ENCODE peak calls at places on chromosomes 1 and 21, in five cellular contexts. One of them, this sample, is unnamed.

GRCh38 chr1:9317591-9318331 is 25.1 kb downstream of the SPSB1 start:
- DNase-seq in activated gamma-delta T cell treated with Interleukin-2 at 50 U/mL for 16 hours: no peak
- DNase-seq in NCI-H2081: peak; percentile 66
- DNase-seq in thyroid gland: peak; percentile 73
- DNase-seq in HS-5: no peak
- DNase-seq in this sample: no peak

GRCh38 chr1:24286246-24287010 is 32.7 kb upstream of the GRHL3 start:
- DNase-seq in activated gamma-delta T cell treated with Interleukin-2 at 50 U/mL for 16 hours: no peak
- DNase-seq in NCI-H2081: no peak
- DNase-seq in thyroid gland: no peak
- DNase-seq in HS-5: no peak
- DNase-seq in this sample: no peak

GRCh38 chr21:25449950-25450349 is 157.3 kb downstream of the MRPL39 start:
- DNase-seq in activated gamma-delta T cell treated with Interleukin-2 at 50 U/mL for 16 hours: no peak
- DNase-seq in NCI-H2081: no peak
- DNase-seq in thyroid gland: no peak
- DNase-seq in HS-5: no peak
- DNase-seq in this sample: no peak

GRCh38 chr1:41662061-41662655 is 177.7 kb upstream of the EDN2 start:
- DNase-seq in activated gamma-delta T cell treated with Interleukin-2 at 50 U/mL for 16 hours: peak; percentile 62
- DNase-seq in NCI-H2081: no peak
- DNase-seq in thyroid gland: peak; percentile 72
- DNase-seq in HS-5: no peak
- DNase-seq in this sample: no peak

GRCh38 chr1:95916616-95917015 is 682.6 kb downstream of the RWDD3 start:
- DNase-seq in activated gamma-delta T cell treated with Interleukin-2 at 50 U/mL for 16 hours: no peak
- DNase-seq in NCI-H2081: peak; percentile 3
- DNase-seq in thyroid gland: no peak
- DNase-seq in HS-5: no peak
- DNase-seq in this sample: no peak

GRCh38 chr1:211483896-211484612 is 7.9 kb downstream of the RD3 start:
- DNase-seq in activated gamma-delta T cell treated with Interleukin-2 at 50 U/mL for 16 hours: no peak
- DNase-seq in NCI-H2081: no peak
- DNase-seq in thyroid gland: no peak
- DNase-seq in HS-5: no peak
- DNase-seq in this sample: no peak

GRCh38 chr1:13651279-13651678 is 48.7 kb upstream of the PRDM2 start:
- DNase-seq in activated gamma-delta T cell treated with Interleukin-2 at 50 U/mL for 16 hours: no peak
- DNase-seq in NCI-H2081: no peak
- DNase-seq in thyroid gland: no peak
- DNase-seq in HS-5: no peak
- DNase-seq in this sample: no peak

GRCh38 chr1:39625462-39626273 is 13.8 kb downstream of the HEYL start:
- DNase-seq in activated gamma-delta T cell treated with Interleukin-2 at 50 U/mL for 16 hours: no peak
- DNase-seq in NCI-H2081: no peak
- DNase-seq in thyroid gland: peak; percentile 28
- DNase-seq in HS-5: no peak
- DNase-seq in this sample: no peak

GRCh38 chr1:206896261-206896660 is 982 bp upstream of the IL24 start:
- DNase-seq in activated gamma-delta T cell treated with Interleukin-2 at 50 U/mL for 16 hours: no peak
- DNase-seq in NCI-H2081: no peak
- DNase-seq in thyroid gland: no peak
- DNase-seq in HS-5: no peak
- DNase-seq in this sample: no peak

GRCh38 chr1:40092241-40092640 is 4.8 kb downstream of the PPT1 start:
- DNase-seq in activated gamma-delta T cell treated with Interleukin-2 at 50 U/mL for 16 hours: no peak
- DNase-seq in NCI-H2081: no peak
- DNase-seq in thyroid gland: no peak
- DNase-seq in HS-5: no peak
- DNase-seq in this sample: no peak

GRCh38 chr21:34915364-34915834 is 133.7 kb downstream of the RUNX1 start:
- DNase-seq in activated gamma-delta T cell treated with Interleukin-2 at 50 U/mL for 16 hours: no peak
- DNase-seq in NCI-H2081: no peak
- DNase-seq in thyroid gland: no peak
- DNase-seq in HS-5: peak; percentile 73
- DNase-seq in this sample: no peak

GRCh38 chr1:67085326-67085725 is 31.4 kb upstream of the SLC35D1 start:
- DNase-seq in activated gamma-delta T cell treated with Interleukin-2 at 50 U/mL for 16 hours: no peak
- DNase-seq in NCI-H2081: no peak
- DNase-seq in thyroid gland: no peak
- DNase-seq in HS-5: no peak
- DNase-seq in this sample: no peak

GRCh38 chr1:237041795-237042466 is at the start of gene RYR2:
- DNase-seq in activated gamma-delta T cell treated with Interleukin-2 at 50 U/mL for 16 hours: no peak
- DNase-seq in NCI-H2081: peak; percentile 68
- DNase-seq in thyroid gland: peak; percentile 82
- DNase-seq in HS-5: no peak
- DNase-seq in this sample: no peak

GRCh38 chr1:228084325-228084724 is 1.8 kb downstream of the ARF1 start:
- DNase-seq in activated gamma-delta T cell treated with Interleukin-2 at 50 U/mL for 16 hours: no peak
- DNase-seq in NCI-H2081: no peak
- DNase-seq in thyroid gland: no peak
- DNase-seq in HS-5: peak; percentile 72
- DNase-seq in this sample: no peak

GRCh38 chr1:37035014-37035686 is 835 bp upstream of the GRIK3 start:
- DNase-seq in activated gamma-delta T cell treated with Interleukin-2 at 50 U/mL for 16 hours: no peak
- DNase-seq in NCI-H2081: no peak
- DNase-seq in thyroid gland: no peak
- DNase-seq in HS-5: no peak
- DNase-seq in this sample: no peak

GRCh38 chr1:228813006-228813405 is 77.7 kb downstream of the RHOU start:
- DNase-seq in activated gamma-delta T cell treated with Interleukin-2 at 50 U/mL for 16 hours: no peak
- DNase-seq in NCI-H2081: no peak
- DNase-seq in thyroid gland: no peak
- DNase-seq in HS-5: no peak
- DNase-seq in this sample: no peak

GRCh38 chr1:209546390-209547080 is 37.0 kb upstream of the CAMK1G start:
- DNase-seq in activated gamma-delta T cell treated with Interleukin-2 at 50 U/mL for 16 hours: no peak
- DNase-seq in NCI-H2081: no peak
- DNase-seq in thyroid gland: no peak
- DNase-seq in HS-5: no peak
- DNase-seq in this sample: no peak

GRCh38 chr1:201480231-201481003 is 11.4 kb upstream of the PHLDA3 start:
- DNase-seq in activated gamma-delta T cell treated with Interleukin-2 at 50 U/mL for 16 hours: no peak
- DNase-seq in NCI-H2081: peak; percentile 61
- DNase-seq in thyroid gland: peak; percentile 83
- DNase-seq in HS-5: no peak
- DNase-seq in this sample: no peak

GRCh38 chr1:41661428-41662060 is 177.1 kb upstream of the EDN2 start:
- DNase-seq in activated gamma-delta T cell treated with Interleukin-2 at 50 U/mL for 16 hours: no peak
- DNase-seq in NCI-H2081: no peak
- DNase-seq in thyroid gland: peak; percentile 24
- DNase-seq in HS-5: no peak
- DNase-seq in this sample: no peak

This sample was measured in HFF-Myc.